ENCODE peak calls at places on chromosomes 3 and 15, in six cellular contexts. S, T, N, A, F and W are unnamed samples.

GRCh38 chr3:37863949-37864822 is 2.5 kb downstream of the CTDSPL start:
- DNase-seq in T (no peak), S (no peak), F (no peak), N (no peak), A (no peak), W (no peak)

GRCh38 chr3:29314727-29315088 is 33.8 kb downstream of the RBMS3 start:
- DNase-seq in T (no peak), F (no peak), A (no peak), S (no peak), N (no peak), W (no peak)

GRCh38 chr3:13339833-13340232 is 80.3 kb downstream of the NUP210 start:
- DNase-seq in T (no peak), A (no peak), N (no peak), F (no peak), S (no peak), W (no peak)

GRCh38 chr3:89172150-89172549 is 64.7 kb downstream of the EPHA3 start:
- DNase-seq in A (no peak), T (no peak), N (no peak), S (no peak), F (no peak), W (no peak)

GRCh38 chr15:24954783-24955548 is at the start of the genes SNRPN and SNURF:
- DNase-seq in N (peak; percentile 53), F (peak; percentile 84), A (peak; percentile 80), S (peak; percentile 52), T (peak; percentile 46), W (peak; percentile 66)

GRCh38 chr3:23402728-23403505 is 199.8 kb downstream of the UBE2E2 start:
- DNase-seq in N (no peak), S (no peak), T (no peak), A (no peak), F (no peak), W (no peak)

GRCh38 chr3:31028766-31029165 is 134.3 kb upstream of the GADL1 start:
- DNase-seq in T (no peak), S (no peak), F (no peak), N (no peak), A (no peak), W (no peak)

GRCh38 chr3:8261018-8261417 is 240.6 kb upstream of the LMCD1 start:
- DNase-seq in A (no peak), F (no peak), S (no peak), T (no peak), N (no peak), W (no peak)

GRCh38 chr15:40499931-40500330 is 29.1 kb downstream of the CHST14 start:
- DNase-seq in F (no peak), A (no peak), N (no peak), S (no peak), T (peak; percentile 63), W (no peak)
- TF ChIP-seq CTCF in F (no peak), A (no peak), N (no peak), S (no peak), T (no peak), W (no peak)

GRCh38 chr3:189192725-189193124 is 21.0 kb downstream of the TPRG1 start:
- DNase-seq in A (no peak), T (no peak), N (no peak), F (no peak), S (no peak), W (no peak)

DNA sequence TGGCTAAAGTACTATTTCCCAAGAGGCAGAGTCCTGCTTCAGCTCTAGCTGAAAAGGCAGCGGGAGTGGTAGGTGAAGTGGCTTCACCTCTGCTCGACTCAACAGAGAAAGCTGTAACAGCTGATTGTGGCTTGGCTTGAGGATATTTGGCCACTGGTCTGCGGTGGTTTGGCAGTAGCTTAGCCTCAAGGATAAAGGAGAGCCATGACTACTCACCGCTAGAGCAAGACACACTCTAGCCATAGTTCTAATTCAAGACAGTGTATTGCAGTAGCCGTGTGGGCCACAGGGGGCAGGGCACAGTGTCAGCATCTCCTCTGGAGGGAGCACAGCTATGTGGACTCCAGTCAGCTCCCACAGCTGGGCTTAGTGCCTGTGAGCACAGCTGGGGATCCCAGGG is 23.5 kb downstream of the TPRG1 start:
- DNase-seq in N (no peak), S (no peak), A (peak; percentile 48), F (no peak), T (no peak), W (no peak)
- TF ChIP-seq CTCF in N (no peak), S (no peak), A (peak; percentile 47), F (no peak), T (peak; percentile 40), W (no peak)

DNA sequence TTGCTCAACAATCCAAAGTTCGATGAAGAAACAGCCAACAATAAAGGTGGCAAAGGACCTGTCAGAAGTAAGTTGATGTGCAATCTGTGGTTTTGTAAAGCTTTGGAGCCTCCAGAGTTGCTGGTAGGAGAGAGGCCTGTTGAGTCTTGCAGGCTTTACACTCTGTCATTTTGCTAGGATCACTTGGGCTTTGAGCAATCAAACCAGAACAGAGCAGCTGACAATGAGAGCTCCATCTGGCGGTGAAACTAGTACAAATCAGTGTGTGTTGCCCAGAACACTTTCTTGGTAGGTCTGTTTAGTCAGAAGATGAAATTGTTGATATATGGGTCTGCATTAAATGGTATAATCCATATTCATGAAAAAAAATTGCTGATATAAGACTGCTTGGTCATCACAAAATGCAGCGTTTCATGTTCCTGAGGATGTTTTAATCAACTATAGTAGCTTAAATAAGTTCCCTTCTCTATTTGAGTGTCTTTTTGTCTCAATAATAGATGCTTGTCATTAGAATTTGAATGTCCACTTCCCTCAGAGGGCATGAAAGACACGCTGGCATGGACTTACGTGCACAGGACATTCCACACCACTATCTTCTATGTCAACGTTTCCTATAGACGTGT is 25.7 kb downstream of the TMOD2 start:
- DNase-seq in T (peak; percentile 93), N (peak; percentile 48), F (no peak), A (peak; percentile 67), S (peak; percentile 41), W (peak; percentile 63)
- TF ChIP-seq CTCF in T (peak; percentile 94), N (no peak), F (peak; percentile 80), A (peak; percentile 49), S (peak; percentile 70), W (peak; percentile 50)

GRCh38 chr3:53680026-53680425 is 166.2 kb downstream of the CHDH start:
- DNase-seq in F (no peak), T (no peak), N (no peak), S (no peak), A (no peak), W (no peak)

GRCh38 chr3:53674582-53674981 is 171.6 kb downstream of the CHDH start:
- DNase-seq in S (no peak), T (no peak), F (no peak), A (no peak), N (no peak), W (no peak)

GRCh38 chr3:53675022-53675697 is 171.1 kb downstream of the CHDH start:
- DNase-seq in F (no peak), N (no peak), S (no peak), T (no peak), A (no peak), W (no peak)

GRCh38 chr3:53675942-53676341 is 170.3 kb downstream of the CHDH start:
- DNase-seq in N (no peak), A (no peak), S (no peak), T (no peak), F (no peak), W (no peak)

DNA sequence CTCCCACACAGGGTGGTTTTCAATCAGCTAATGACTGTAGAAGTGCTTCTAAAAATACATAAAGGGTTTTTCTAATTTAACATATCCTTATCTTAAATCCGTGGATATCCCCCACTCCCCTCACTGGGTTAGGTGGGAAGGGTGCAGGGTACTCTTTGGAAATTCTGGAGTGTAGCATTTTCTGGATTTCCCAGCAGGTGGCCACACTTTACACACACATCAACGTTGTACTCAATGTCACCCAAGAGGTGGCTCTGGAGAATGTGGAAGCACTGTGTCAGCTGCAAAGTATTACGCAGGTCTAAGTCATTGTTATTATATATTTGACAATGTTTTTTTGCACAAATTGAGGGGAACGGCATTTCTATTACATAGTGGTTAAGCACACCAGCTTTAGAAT is 168.8 kb downstream of the CHDH start:
- DNase-seq in S (no peak), N (no peak), A (no peak), F (no peak), T (no peak), W (no peak)
- TF ChIP-seq CTCF in S (no peak), N (no peak), A (no peak), F (peak; percentile 30), T (peak; percentile 27), W (peak; percentile 28)

GRCh38 chr3:123698813-123699212 is 114.0 kb upstream of the HACD2 start:
- DNase-seq in N (no peak), A (no peak), T (no peak), F (no peak), S (no peak), W (no peak)
- TF ChIP-seq CTCF in N (no peak), A (no peak), T (no peak), F (no peak), S (no peak), W (no peak)

DNA sequence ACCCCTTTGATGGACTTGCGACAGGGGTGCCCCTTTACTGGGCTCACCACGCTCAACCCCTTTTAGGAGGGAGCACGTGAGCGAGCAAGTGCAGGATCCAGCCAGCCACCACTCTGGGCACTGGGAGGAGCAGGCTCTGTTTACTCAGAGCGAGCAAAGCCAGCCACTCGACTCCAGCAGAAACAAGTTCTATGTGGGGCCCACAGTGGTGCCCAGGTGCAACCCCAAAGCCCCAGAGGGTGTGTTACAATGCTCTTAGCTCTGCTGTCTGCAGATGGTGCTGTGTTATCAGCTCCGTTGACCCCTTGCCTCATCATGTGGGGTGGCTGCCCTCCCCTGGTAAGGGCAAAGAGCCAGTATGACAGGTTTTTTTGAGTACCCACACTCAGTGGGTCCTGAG is 120.3 kb upstream of the SUCLG2 start:
- DNase-seq in S (no peak), A (no peak), T (no peak), N (no peak), F (no peak), W (no peak)
- TF ChIP-seq CTCF in S (no peak), A (no peak), T (no peak), N (no peak), F (no peak), W (no peak)

GRCh38 chr3:119352863-119353527 is 58.8 kb downstream of the ARHGAP31 start:
- DNase-seq in T (peak; percentile 48), S (no peak), F (no peak), N (no peak), A (no peak), W (no peak)
- TF ChIP-seq CTCF in T (peak; percentile 60), S (peak; percentile 56), F (peak; percentile 37), N (no peak), A (no peak), W (peak; percentile 58)

GRCh38 chr3:127998596-127998995 is 53.6 kb upstream of the SEC61A1 start:
- DNase-seq in F (no peak), A (no peak), N (no peak), S (no peak), T (no peak), W (no peak)
- TF ChIP-seq CTCF in F (no peak), A (no peak), N (no peak), S (no peak), T (no peak), W (no peak)

DNA sequence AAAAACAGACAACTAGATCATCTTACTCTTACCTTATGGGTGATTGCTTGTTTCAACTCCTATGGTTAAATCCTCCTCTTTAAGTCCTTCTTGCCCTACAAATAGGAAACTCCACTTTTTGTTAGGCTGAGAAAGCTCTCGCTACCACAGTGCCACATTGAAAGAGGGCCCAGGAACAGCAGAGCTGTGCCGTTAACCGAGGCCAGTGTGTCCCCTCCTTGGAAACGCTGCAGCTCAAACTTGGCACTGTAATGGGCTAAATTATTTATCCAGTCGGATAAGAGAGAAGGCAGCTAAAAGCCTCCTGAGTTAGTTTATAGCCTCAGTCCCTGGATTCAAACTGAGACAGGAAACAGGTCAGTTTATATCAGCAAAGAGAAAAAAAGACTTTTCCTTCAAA is 46.1 kb downstream of the KBTBD12 start:
- DNase-seq in S (no peak), T (no peak), A (no peak), F (no peak), N (no peak), W (no peak)
- TF ChIP-seq CTCF in S (no peak), T (no peak), A (no peak), F (no peak), N (no peak), W (no peak)